ENCODE peak calls at places on chromosome 7, in eight cellular contexts. S is ascending aorta, C is left ventricle myocardium inferior, Q is psoas muscle, L is WERI-Rb-1, K is tibial nerve, Y is HCT116, B is A549. T is an unnamed sample. For H3K9me3, the result is how much of the 10 kb centered on the place peaks cover.

GRCh38 chr7:128692623-128693270 is 20.7 kb downstream of the GARIN1A start:
- DNase-seq in Q (no peak), L (no peak), S (no peak), Y (no peak), K (no peak), C (no peak), B (no peak), T (no peak)

GRCh38 chr7:152520861-152521302 is 85.1 kb upstream of the KMT2C start:
- DNase-seq in C (no peak), L (no peak), Q (no peak), K (no peak), S (no peak), Y (no peak), B (no peak), T (no peak)

GRCh38 chr7:111529507-111530355 is 32.6 kb downstream of the IMMP2L start:
- DNase-seq in C (no peak), K (no peak), S (no peak), Q (no peak), L (no peak), B (peak), Y (no peak), T (no peak)

GRCh38 chr7:149196705-149197171 is 1.4 kb downstream of the ZNF282 start:
- DNase-seq in L (no peak), Y (no peak), Q (no peak), K (no peak), S (no peak), B (peak), C (no peak), T (no peak)

GRCh38 chr7:88664630-88665233 is 94.8 kb upstream of the ZNF804B start:
- DNase-seq in Y (peak), C (no peak), L (no peak), Q (no peak), K (no peak), S (no peak), B (peak), T (no peak)

GRCh38 chr7:55192718-55193117 is 172.4 kb upstream of the LANCL2 start:
- DNase-seq in L (no peak), Y (no peak), Q (no peak), B (no peak), C (no peak), K (no peak), S (no peak), T (peak)

GRCh38 chr7:7190142-7190541 is 7.8 kb downstream of the C1GALT1 start:
- DNase-seq in B (peak), S (no peak), K (no peak), Q (no peak), L (no peak), C (no peak), Y (no peak), T (no peak)

GRCh38 chr7:131581241-131582157 is 25.1 kb upstream of the PODXL start:
- DNase-seq in K (no peak), Y (no peak), Q (peak), S (no peak), L (no peak), B (no peak), C (peak), T (no peak)

GRCh38 chr7:123231060-123232000 is 31.6 kb upstream of the SLC13A1 start:
- DNase-seq in L (no peak), C (no peak), K (no peak), Q (no peak), S (no peak), Y (no peak), B (no peak), T (no peak)

GRCh38 chr7:125504848-125505247 is 575.2 kb upstream of the POT1 start:
- DNase-seq in S (no peak), B (no peak), Q (no peak), K (no peak), L (no peak), Y (no peak), C (no peak), T (no peak)

GRCh38 chr7:107976620-107977019 is 26.3 kb downstream of the LAMB1 start:
- DNase-seq in L (no peak), Q (no peak), K (no peak), Y (no peak), C (no peak), S (no peak), B (no peak), T (no peak)

GRCh38 chr7:113085781-113086390 is 741 bp downstream of the GPR85 start:
- DNase-seq in K (no peak), B (peak), L (no peak), Y (no peak), S (no peak), Q (no peak), C (no peak), T (no peak)

GRCh38 chr7:129843982-129844840 is 108.5 kb downstream of the UBE2H start:
- DNase-seq in S (no peak), Y (no peak), K (no peak), C (no peak), Q (no peak), B (peak), L (no peak), T (no peak)

GRCh38 chr7:94584113-94584512 is 71.8 kb downstream of the SGCE start:
- DNase-seq in Y (no peak), B (no peak), Q (no peak), L (no peak), S (no peak), K (no peak), C (no peak), T (no peak)

GRCh38 chr7:27946351-27946750 is 206.4 kb downstream of the TAX1BP1 start:
- DNase-seq in B (no peak), L (no peak), S (no peak), Q (no peak), Y (no peak), K (no peak), C (no peak), T (no peak)

GRCh38 chr7:39702133-39702532 is 78.8 kb downstream of the RALA start:
- DNase-seq in K (no peak), Q (no peak), S (no peak), C (no peak), L (no peak), B (no peak), Y (no peak), T (peak)

GRCh38 chr7:123724725-123725381 is 23.9 kb downstream of the WASL start:
- DNase-seq in Y (no peak), L (no peak), S (no peak), B (no peak), K (no peak), C (no peak), Q (no peak), T (no peak)

GRCh38 chr7:131010714-131011436 is 276.9 kb upstream of the KLF14 start:
- DNase-seq in B (peak), K (no peak), C (no peak), Y (no peak), L (no peak), Q (no peak), S (no peak), T (no peak)

GRCh38 chr7:129805086-129805719 is 147.6 kb downstream of the UBE2H start:
- DNase-seq in C (peak), Q (no peak), K (no peak), Y (no peak), B (no peak), S (no peak), L (no peak), T (no peak)

GRCh38 chr7:102296514-102296913 is 9.8 kb downstream of the SH2B2 start:
- DNase-seq in B (no peak), C (no peak), Y (no peak), K (no peak), Q (no peak), S (no peak), L (no peak), T (no peak)

GRCh38 chr7:66421830-66422229 is 206.9 kb upstream of the KCTD7 start:
- DNase-seq in C (no peak), K (no peak), S (no peak), L (no peak), Y (no peak), Q (no peak), B (no peak), T (no peak)

GRCh38 chr7:135930565-135931423 is 46.4 kb downstream of the MTPN start:
- DNase-seq in B (peak), Q (no peak), L (no peak), S (no peak), C (no peak), Y (no peak), K (no peak), T (no peak)

GRCh38 chr7:40887099-40887498 is 752.3 kb downstream of the SUGCT start:
- DNase-seq in Y (no peak), L (no peak), Q (no peak), S (no peak), K (no peak), B (no peak), C (no peak), T (no peak)

GRCh38 chr7:87047-87446 is 105.3 kb upstream of the FAM20C start:
- DNase-seq in Q (no peak), Y (no peak), C (no peak), K (no peak), B (no peak), S (no peak), L (no peak), T (no peak)

GRCh38 chr7:100157334-100158228 is 942 bp downstream of the TRAPPC14 start:
- DNase-seq in Q (no peak), L (peak), B (peak), S (no peak), K (no peak), Y (no peak), C (no peak), T (no peak)

GRCh38 chr7:100158229-100159098 is at the start of gene TRAPPC14:
- DNase-seq in K (peak), B (peak), S (peak), L (peak), Q (peak), C (peak), Y (no peak), T (peak)

GRCh38 chr7:100157069-100157333 is 1.5 kb downstream of the TRAPPC14 start:
- DNase-seq in Y (no peak), L (no peak), Q (no peak), K (no peak), S (no peak), C (no peak), B (no peak), T (no peak)

GRCh38 chr7:100160067-100160466 is 1.5 kb upstream of the TRAPPC14 start:
- DNase-seq in B (no peak), S (no peak), L (no peak), C (no peak), K (no peak), Q (no peak), Y (no peak), T (no peak)

GRCh38 chr7:100159099-100159623 is 638 bp upstream of the TRAPPC14 start:
- DNase-seq in K (no peak), S (no peak), L (no peak), Y (no peak), B (peak), C (no peak), Q (no peak), T (no peak)
- TF ChIP-seq CTCF in K (no peak), S (no peak), L (no peak), Y (peak), B (no peak), C (no peak), Q (no peak), T (no peak)

GRCh38 chr7:28988818-28989595 is 30.9 kb upstream of the TRIL start:
- DNase-seq in Y (no peak), C (no peak), S (no peak), K (no peak), B (no peak), L (no peak), Q (peak), T (peak)
- H3K4me3 ChIP-seq in Y (no peak), C (no peak), S (no peak), K (no peak), B (no peak), L (no peak), Q (no peak), T (no peak)

DNA sequence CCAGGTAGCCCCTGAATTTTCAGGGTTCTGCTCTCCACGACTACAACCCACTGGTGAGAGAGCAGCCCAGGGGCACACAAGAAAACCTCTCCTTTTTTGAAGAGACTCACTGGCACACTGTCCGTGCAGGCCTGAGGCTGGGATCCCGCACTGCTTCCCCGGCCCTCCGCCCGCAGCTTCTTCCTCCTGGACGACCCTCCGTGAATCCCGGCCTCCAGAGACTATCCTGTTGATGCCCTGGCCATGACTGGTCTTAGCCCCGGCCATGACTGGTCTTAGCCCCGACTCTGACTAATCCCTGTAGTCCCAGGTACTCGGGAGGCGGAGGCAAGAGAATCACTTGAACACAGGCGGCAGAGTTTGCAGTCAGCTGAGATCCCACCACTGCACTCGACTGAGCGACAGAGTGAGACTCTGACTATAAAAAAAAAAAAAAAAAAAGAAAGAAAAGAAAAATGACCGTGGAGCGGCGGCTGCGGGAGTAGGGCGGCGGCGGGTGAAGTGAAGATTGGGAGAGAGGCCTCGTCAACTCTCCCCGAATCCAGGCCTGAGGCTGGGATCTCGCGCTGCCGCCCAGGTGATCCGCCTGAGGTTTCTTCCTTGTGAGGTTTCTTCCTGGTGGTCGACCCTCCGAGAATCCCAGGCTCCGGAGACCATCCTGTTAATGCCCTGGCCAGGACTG is 196.4 kb downstream of the ZNF716 start:
- DNase-seq in Y (no peak), B (no peak), S (no peak), K (no peak), Q (no peak), L (no peak), C (no peak), T (no peak)
- H3K9me3 ChIP-seq in Y (under half), B (under half), S (under half), K (under half), Q (under half), L (under half), C (under half), T (half or more)

GRCh38 chr7:98170944-98171343 is 40.3 kb upstream of the BHLHA15 start:
- DNase-seq in Q (no peak), Y (no peak), C (no peak), L (no peak), B (no peak), S (no peak), K (no peak), T (no peak)

GRCh38 chr7:98175260-98175604 is 36.0 kb upstream of the BHLHA15 start:
- DNase-seq in S (no peak), L (no peak), Q (no peak), K (no peak), B (no peak), C (no peak), Y (no peak), T (no peak)

GRCh38 chr7:98177553-98177952 is 33.7 kb upstream of the BHLHA15 start:
- DNase-seq in S (no peak), Y (no peak), K (no peak), Q (no peak), B (no peak), L (no peak), C (no peak), T (no peak)

GRCh38 chr7:98171449-98171848 is 39.8 kb upstream of the BHLHA15 start:
- DNase-seq in K (no peak), C (no peak), L (no peak), Y (no peak), Q (no peak), B (no peak), S (no peak), T (no peak)

DNA sequence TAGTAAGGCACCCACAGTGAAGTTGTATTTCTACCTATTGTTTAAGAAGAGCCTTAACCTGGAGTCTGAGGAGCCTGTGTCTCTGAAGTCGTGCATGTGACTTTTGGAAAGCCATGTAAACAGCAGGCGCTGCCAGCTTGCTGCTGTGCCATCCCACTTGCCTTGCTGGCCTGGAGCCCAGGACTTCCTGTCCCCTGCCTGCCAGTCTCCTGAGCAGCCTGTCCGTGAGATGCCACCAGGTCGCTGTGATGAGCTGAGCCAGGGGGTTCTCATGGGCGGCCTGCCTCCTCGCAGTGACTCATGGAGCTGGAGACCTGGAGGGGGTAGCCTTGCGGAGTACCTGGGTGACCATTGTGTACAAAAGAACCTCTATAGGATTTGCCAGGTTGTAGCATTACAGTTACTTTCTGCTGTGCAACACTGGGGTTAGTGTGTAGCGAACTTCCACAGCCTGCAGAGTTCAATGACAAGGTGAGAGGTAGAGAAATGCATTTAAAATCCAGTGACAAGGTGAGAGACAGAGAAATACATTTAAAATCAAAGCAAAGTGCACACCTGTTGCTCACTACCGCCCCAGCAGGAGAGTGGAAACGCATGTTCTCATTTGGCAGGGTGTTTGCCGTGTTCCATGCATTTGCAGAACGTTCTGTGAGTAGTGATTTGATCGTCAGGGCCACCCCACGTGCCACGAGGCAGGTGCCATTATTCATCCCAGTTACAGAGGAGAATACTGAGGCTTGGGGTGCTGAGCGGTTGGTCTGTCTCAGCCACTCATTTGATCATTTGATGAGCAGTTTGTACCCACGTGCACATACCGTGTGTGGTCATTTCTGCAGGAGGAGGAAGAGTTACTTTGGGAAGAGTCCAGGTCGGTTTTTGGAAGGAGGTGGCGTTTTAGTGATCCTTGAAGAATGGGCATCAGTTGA is 36.6 kb upstream of the BHLHA15 start:
- DNase-seq in Q (peak), C (peak), K (no peak), L (no peak), S (no peak), B (no peak), Y (no peak), T (no peak)
- TF ChIP-seq CTCF in Q (no peak), C (no peak), K (no peak), L (no peak), S (no peak), B (no peak), Y (no peak), T (no peak)

DNA sequence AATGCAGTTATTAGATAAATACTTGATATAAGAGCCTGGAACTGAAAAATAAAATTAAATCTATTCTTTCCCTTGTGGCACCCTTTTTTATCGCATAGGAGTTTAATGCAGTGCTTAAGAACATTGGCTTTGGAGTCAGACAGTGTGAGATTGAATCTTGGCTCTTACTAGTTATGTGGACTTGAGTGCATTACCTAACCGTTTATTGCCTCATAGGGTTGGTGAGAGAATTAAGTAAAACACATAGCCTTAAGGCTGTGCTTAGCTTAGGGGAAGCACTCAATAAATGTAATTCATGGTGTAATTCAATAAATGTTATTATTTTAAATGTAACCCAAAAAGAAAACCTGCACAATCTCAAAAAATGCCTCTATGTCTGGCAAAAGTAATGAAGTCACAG is 2.6 kb downstream of the STK17A start:
- DNase-seq in Q (no peak), Y (no peak), B (no peak), L (no peak), K (no peak), S (no peak), C (no peak), T (no peak)
- H3K4me3 ChIP-seq in Q (peak), Y (no peak), B (no peak), L (no peak), K (no peak), S (peak), C (no peak), T (peak)

DNA sequence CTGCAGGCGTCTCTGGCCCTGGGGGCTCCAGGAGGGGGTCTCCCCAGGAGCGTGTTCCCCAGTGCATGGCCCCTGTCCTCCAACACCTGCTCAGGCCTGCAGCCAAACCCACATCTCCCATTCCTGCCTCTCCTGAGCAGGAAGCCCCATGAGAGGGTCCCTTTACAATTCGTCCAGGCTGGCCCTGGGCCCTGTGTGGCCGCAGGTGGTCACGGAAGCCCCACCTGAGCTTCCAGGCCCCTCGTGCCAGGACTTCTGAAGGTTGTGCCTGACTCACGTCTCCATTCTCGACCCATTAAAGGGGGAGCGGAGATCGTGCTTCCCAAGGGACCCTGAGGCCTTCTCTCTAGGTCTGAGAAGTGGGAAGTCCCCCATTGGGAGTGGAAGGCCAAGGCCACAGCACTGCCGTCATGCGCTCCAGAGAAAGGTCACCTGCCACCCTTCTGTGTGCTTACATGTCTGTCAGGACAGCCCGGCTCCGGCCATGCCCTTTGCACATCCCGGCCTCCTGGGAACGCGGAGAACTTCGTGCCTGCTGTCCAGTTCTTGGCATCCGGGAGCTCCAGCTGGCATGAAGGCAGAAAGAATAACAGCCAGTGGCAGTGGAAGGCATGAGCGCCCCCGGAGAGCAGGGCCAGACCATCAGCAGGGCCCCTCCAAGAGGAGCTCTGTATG is 382.3 kb downstream of the DNAJB6 start:
- DNase-seq in Y (no peak), S (no peak), Q (no peak), B (no peak), C (no peak), K (no peak), L (no peak), T (no peak)
- H3K9me3 ChIP-seq in Y (under half), S (under half), Q (under half), B (under half), C (under half), K (under half), L (under half), T (half or more)

GRCh38 chr7:120799813-120800483 is 58.0 kb downstream of the TSPAN12 start:
- DNase-seq in S (no peak), C (no peak), K (no peak), Q (no peak), L (no peak), B (no peak), Y (no peak), T (no peak)
- TF ChIP-seq CTCF in S (no peak), C (no peak), K (no peak), Q (no peak), L (no peak), B (no peak), Y (no peak), T (no peak)